ENCODE peak calls at places on chromosomes 7 and 10, in four cellular contexts. Q is neural crest cell, O is heart left ventricle, C is GM13976. H is an unnamed sample.

GRCh38 chr7:158252837-158253669 is 334.6 kb downstream of the PTPRN2 start:
- DNase-seq in O (no peak), Q (no peak), C (no peak), H (no peak)

GRCh38 chr7:35869810-35870209 is 69.0 kb downstream of the SEPTIN7 start:
- DNase-seq in Q (no peak), O (no peak), C (no peak), H (no peak)

GRCh38 chr10:67697646-67698245 is 1.8 kb upstream of the CTNNA3 start:
- DNase-seq in C (peak; percentile 62), O (no peak), Q (peak; percentile 2), H (no peak)

GRCh38 chr7:101959342-101959741 is 141.9 kb downstream of the CUX1 start:
- DNase-seq in O (no peak), C (no peak), Q (no peak), H (no peak)

GRCh38 chr7:1846331-1847065 is 176.4 kb downstream of the ELFN1 start:
- DNase-seq in Q (no peak), C (no peak), O (no peak), H (peak; percentile 7)

GRCh38 chr7:6167587-6168154 is 104.8 kb downstream of the CYTH3 start:
- DNase-seq in Q (no peak), O (no peak), C (no peak), H (no peak)

GRCh38 chr7:150410680-150411346 is 31.7 kb downstream of the ZNF775 start:
- DNase-seq in O (peak; percentile 23), Q (no peak), C (no peak), H (no peak)

GRCh38 chr10:71754562-71754961 is 18.8 kb downstream of the VSIR start:
- DNase-seq in O (no peak), C (no peak), Q (no peak), H (no peak)

GRCh38 chr7:132270517-132270916 is 305.8 kb downstream of the PLXNA4 start:
- DNase-seq in Q (peak; percentile 26), C (no peak), O (no peak), H (no peak)

GRCh38 chr7:159030490-159031134 is 114.1 kb downstream of the VIPR2 start:
- DNase-seq in Q (peak; percentile 61), C (peak; percentile 65), O (peak; percentile 65), H (peak; percentile 85)

GRCh38 chr7:145053781-145054180 is 217.9 kb upstream of the TPK1 start:
- DNase-seq in O (no peak), Q (no peak), C (no peak), H (no peak)

GRCh38 chr7:50534690-50535290 is 30.4 kb downstream of the DDC start:
- DNase-seq in C (no peak), Q (no peak), O (no peak), H (peak; percentile 46)

GRCh38 chr7:45217358-45217757 is 59.8 kb downstream of the RAMP3 start:
- DNase-seq in O (no peak), C (no peak), Q (peak; percentile 12), H (no peak)

GRCh38 chr10:58892039-58892665 is 284.3 kb upstream of the PHYHIPL start:
- DNase-seq in Q (no peak), C (no peak), O (no peak), H (no peak)

GRCh38 chr10:50874723-50875122 is 10.7 kb downstream of the A1CF start:
- DNase-seq in Q (no peak), C (no peak), O (no peak), H (no peak)

GRCh38 chr7:39741942-39742623 is 118.7 kb downstream of the RALA start:
- DNase-seq in Q (peak; percentile 33), C (no peak), O (no peak), H (peak; percentile 54)

GRCh38 chr7:36245900-36246299 is 92.8 kb downstream of the EEPD1 start:
- DNase-seq in C (no peak), Q (no peak), O (peak; percentile 34), H (no peak)

GRCh38 chr10:8487346-8487745 is 432.9 kb downstream of the GATA3 start:
- DNase-seq in O (no peak), C (no peak), Q (no peak), H (no peak)

GRCh38 chr10:27485368-27485767 is 18.7 kb upstream of the RAB18 start:
- DNase-seq in O (no peak), C (no peak), Q (no peak), H (no peak)

GRCh38 chr7:110590415-110590814 is 500.5 kb upstream of the LRRN3 start:
- DNase-seq in Q (no peak), O (no peak), C (no peak), H (no peak)

GRCh38 chr10:112528235-112528634 is 81.2 kb downstream of the VTI1A start:
- DNase-seq in Q (no peak), C (no peak), O (no peak), H (no peak)

GRCh38 chr7:28207486-28208158 is 27.0 kb upstream of the JAZF1 start:
- DNase-seq in C (peak; percentile 34), O (no peak), Q (no peak), H (no peak)

GRCh38 chr10:58731276-58731675 is 218.6 kb downstream of the BICC1 start:
- DNase-seq in C (no peak), O (no peak), Q (no peak), H (no peak)

GRCh38 chr10:122515588-122516231 is 44.8 kb upstream of the DMBT1 start:
- DNase-seq in C (peak; percentile 62), Q (no peak), O (peak; percentile 50), H (no peak)

GRCh38 chr7:27201231-27202017 is 1.5 kb upstream of the HOXA13 start:
- DNase-seq in C (no peak), O (no peak), Q (no peak), H (no peak)

GRCh38 chr7:18894155-18894554 is 223.3 kb downstream of the TWIST1 start:
- DNase-seq in Q (no peak), C (no peak), O (no peak), H (no peak)
- TF ChIP-seq CTCF in Q (no peak), C (no peak), O (no peak), H (no peak)

GRCh38 chr10:99906470-99906869 is 103.3 kb downstream of the DNMBP start:
- DNase-seq in O (peak; percentile 37), C (no peak), Q (no peak), H (no peak)
- TF ChIP-seq CTCF in O (peak; percentile 16), C (no peak), Q (no peak), H (no peak)

GRCh38 chr10:70344144-70344543 is 38.3 kb downstream of the LRRC20 start:
- DNase-seq in O (no peak), C (no peak), Q (no peak), H (no peak)
- TF ChIP-seq CTCF in O (no peak), C (no peak), Q (no peak), H (no peak)

GRCh38 chr10:110115784-110116520 is 91.5 kb upstream of the MXI1 start:
- DNase-seq in C (no peak), Q (no peak), O (no peak), H (no peak)

GRCh38 chr10:110110338-110110737 is 97.1 kb upstream of the MXI1 start:
- DNase-seq in Q (no peak), O (no peak), C (no peak), H (no peak)

GRCh38 chr10:110118891-110119621 is 88.3 kb upstream of the MXI1 start:
- DNase-seq in C (no peak), O (no peak), Q (no peak), H (no peak)

GRCh38 chr10:110107887-110108286 is 99.5 kb upstream of the MXI1 start:
- DNase-seq in C (no peak), Q (no peak), O (no peak), H (no peak)

GRCh38 chr10:110113670-110114337 is 93.6 kb upstream of the MXI1 start:
- DNase-seq in Q (no peak), O (no peak), C (no peak), H (no peak)
- TF ChIP-seq CTCF in Q (no peak), O (peak; percentile 8), C (no peak), H (no peak)

GRCh38 chr7:100602889-100603696 is 930 bp downstream of the PCOLCE start:
- DNase-seq in Q (peak; percentile 35), C (no peak), O (peak; percentile 85), H (no peak)

GRCh38 chr7:100606313-100606712 is 4.2 kb downstream of the PCOLCE start:
- DNase-seq in Q (no peak), O (no peak), C (no peak), H (no peak)

GRCh38 chr7:100603697-100604077 is 1.5 kb downstream of the PCOLCE start:
- DNase-seq in C (no peak), Q (no peak), O (no peak), H (no peak)

GRCh38 chr7:100604976-100605911 is 3.1 kb downstream of the PCOLCE start:
- DNase-seq in O (peak; percentile 68), Q (no peak), C (peak; percentile 49), H (peak; percentile 54)

GRCh38 chr7:100604078-100604975 is 2.2 kb downstream of the PCOLCE start:
- DNase-seq in C (peak; percentile 94), Q (peak; percentile 67), O (peak; percentile 83), H (peak; percentile 86)
- TF ChIP-seq CTCF in C (peak; percentile 40), Q (peak; percentile 56), O (peak; percentile 64), H (peak; percentile 54)

GRCh38 chr7:148256433-148256832 is 334.1 kb upstream of the C7orf33 start:
- DNase-seq in C (no peak), Q (no peak), O (no peak), H (no peak)

GRCh38 chr7:148253629-148254028 is 336.9 kb upstream of the C7orf33 start:
- DNase-seq in Q (no peak), O (no peak), C (no peak), H (no peak)

GRCh38 chr7:148260605-148261004 is 330.0 kb upstream of the C7orf33 start:
- DNase-seq in C (no peak), O (no peak), Q (no peak), H (no peak)

GRCh38 chr7:148255333-148255732 is 335.2 kb upstream of the C7orf33 start:
- DNase-seq in C (no peak), O (no peak), Q (no peak), H (no peak)
- TF ChIP-seq CTCF in C (no peak), O (peak; percentile 21), Q (peak; percentile 51), H (peak; percentile 39)

H was measured in glutamatergic neuron.